ENCODE peak calls at places on chromosomes 6 and 20, in five cellular contexts. One of them, this sample, is unnamed.

GRCh38 chr6:104421650-104422049 is 438.1 kb downstream of the HACE1 start:
- DNase-seq in glutamatergic neuron: no peak
- DNase-seq in heart right ventricle: no peak
- DNase-seq in GM10248: no peak
- DNase-seq in kidney tubule cell: no peak
- DNase-seq in this sample: no peak

GRCh38 chr20:48767269-48767960 is 60.4 kb downstream of the PREX1 start:
- DNase-seq in glutamatergic neuron: no peak
- DNase-seq in heart right ventricle: no peak
- DNase-seq in GM10248: no peak
- DNase-seq in kidney tubule cell: no peak
- DNase-seq in this sample: no peak

GRCh38 chr6:117911660-117912059 is 4.6 kb downstream of the SLC35F1 start:
- DNase-seq in glutamatergic neuron: no peak
- DNase-seq in heart right ventricle: no peak
- DNase-seq in GM10248: no peak
- DNase-seq in kidney tubule cell: no peak
- DNase-seq in this sample: no peak

GRCh38 chr6:77778527-77778926 is 125.7 kb downstream of the MEI4 start:
- DNase-seq in glutamatergic neuron: no peak
- DNase-seq in heart right ventricle: no peak
- DNase-seq in GM10248: no peak
- DNase-seq in kidney tubule cell: no peak
- DNase-seq in this sample: no peak

GRCh38 chr6:12449447-12449846 is 159.3 kb downstream of the EDN1 start:
- DNase-seq in glutamatergic neuron: no peak
- DNase-seq in heart right ventricle: no peak
- DNase-seq in GM10248: no peak
- DNase-seq in kidney tubule cell: no peak
- DNase-seq in this sample: no peak

GRCh38 chr6:44054635-44055559 is 72.4 kb downstream of the MRPL14 start:
- DNase-seq in glutamatergic neuron: no peak
- DNase-seq in heart right ventricle: no peak
- DNase-seq in GM10248: no peak
- DNase-seq in kidney tubule cell: no peak
- DNase-seq in this sample: no peak

GRCh38 chr6:135088818-135089809 is 34.5 kb upstream of the HBS1L start:
- DNase-seq in glutamatergic neuron: no peak
- DNase-seq in heart right ventricle: no peak
- DNase-seq in GM10248: peak
- DNase-seq in kidney tubule cell: peak
- DNase-seq in this sample: peak

GRCh38 chr6:4180653-4181255 is 45.4 kb upstream of the ECI2 start:
- DNase-seq in glutamatergic neuron: no peak
- DNase-seq in heart right ventricle: no peak
- DNase-seq in GM10248: no peak
- DNase-seq in kidney tubule cell: peak
- DNase-seq in this sample: no peak

GRCh38 chr6:85679445-85680123 is 36.9 kb upstream of the SYNCRIP start:
- DNase-seq in glutamatergic neuron: no peak
- DNase-seq in heart right ventricle: no peak
- DNase-seq in GM10248: no peak
- DNase-seq in kidney tubule cell: no peak
- DNase-seq in this sample: no peak

GRCh38 chr20:62822788-62823651 is 6.2 kb downstream of the COL9A3 start:
- DNase-seq in glutamatergic neuron: peak
- DNase-seq in heart right ventricle: no peak
- DNase-seq in GM10248: peak
- DNase-seq in kidney tubule cell: peak
- DNase-seq in this sample: peak

GRCh38 chr6:144215402-144215931 is 65.2 kb downstream of the STX11 start:
- DNase-seq in glutamatergic neuron: no peak
- DNase-seq in heart right ventricle: peak
- DNase-seq in GM10248: peak
- DNase-seq in kidney tubule cell: peak
- DNase-seq in this sample: peak

GRCh38 chr6:12570461-12571030 is 146.0 kb upstream of the PHACTR1 start:
- DNase-seq in glutamatergic neuron: no peak
- DNase-seq in heart right ventricle: no peak
- DNase-seq in GM10248: no peak
- DNase-seq in kidney tubule cell: peak
- DNase-seq in this sample: no peak

GRCh38 chr20:38676576-38676975 is 47.7 kb upstream of the SLC32A1 start:
- DNase-seq in glutamatergic neuron: no peak
- DNase-seq in heart right ventricle: no peak
- DNase-seq in GM10248: no peak
- DNase-seq in kidney tubule cell: no peak
- DNase-seq in this sample: no peak

GRCh38 chr20:1998715-1999114 is 4.9 kb upstream of the PDYN start:
- DNase-seq in glutamatergic neuron: no peak
- DNase-seq in heart right ventricle: no peak
- DNase-seq in GM10248: no peak
- DNase-seq in kidney tubule cell: no peak
- DNase-seq in this sample: no peak

GRCh38 chr6:26175428-26176181 is 88.4 kb downstream of the HFE start:
- DNase-seq in glutamatergic neuron: no peak
- DNase-seq in heart right ventricle: no peak
- DNase-seq in GM10248: peak
- DNase-seq in kidney tubule cell: peak
- DNase-seq in this sample: peak

This sample was measured in GM20000.